ENCODE peak calls at places on chromosomes 4 and X, in four cellular contexts. A is GM12891, S is GM12878, G is K562. W is an unnamed sample.

GRCh38 chr4:150683775-150684350 is 101.9 kb downstream of the MAB21L2 start:
- DNase-seq in A (no peak), S (no peak), G (no peak), W (no peak)

GRCh38 chr4:122826596-122827257 is at the start of gene FGF2:
- DNase-seq in A (peak; percentile 45), S (no peak), G (peak; percentile 76), W (peak; percentile 12)

GRCh38 chrX:9538544-9539045 is 73.7 kb downstream of the TBL1X start:
- DNase-seq in A (no peak), S (no peak), G (no peak), W (no peak)

GRCh38 chrX:56802921-56803848 is 74.1 kb downstream of the NBDY start:
- DNase-seq in A (no peak), S (peak; percentile 77), G (peak; percentile 63), W (no peak)

GRCh38 chr4:48403779-48404178 is 62.5 kb downstream of the SLAIN2 start:
- DNase-seq in A (no peak), S (no peak), G (no peak), W (no peak)

GRCh38 chrX:115410731-115411435 is 121.4 kb downstream of the LUZP4 start:
- DNase-seq in A (no peak), S (no peak), G (no peak), W (no peak)

GRCh38 chr4:154534296-154534695 is 15.9 kb downstream of the PLRG1 start:
- DNase-seq in A (no peak), S (no peak), G (no peak), W (no peak)

GRCh38 chrX:140087865-140088264 is 122.5 kb upstream of the CXorf66 start:
- DNase-seq in A (no peak), S (no peak), G (no peak), W (no peak)

GRCh38 chr4:142528433-142528832 is 317.7 kb downstream of the INPP4B start:
- DNase-seq in A (no peak), S (no peak), G (no peak), W (no peak)

GRCh38 chr4:123661080-123661737 is 264.6 kb downstream of the SPRY1 start:
- DNase-seq in A (no peak), S (no peak), G (no peak), W (no peak)

GRCh38 chr4:1031956-1032795 is 20.8 kb downstream of the FGFRL1 start:
- DNase-seq in A (no peak), S (no peak), G (no peak), W (no peak)

GRCh38 chr4:16704488-16704887 is 194.0 kb downstream of the LDB2 start:
- DNase-seq in A (no peak), S (no peak), G (no peak), W (no peak)

GRCh38 chr4:170259631-170260153 is 169.9 kb upstream of the AADAT start:
- DNase-seq in A (peak; percentile 9), S (peak; percentile 65), G (peak; percentile 76), W (peak; percentile 87)

GRCh38 chrX:103367502-103367901 is 8.8 kb upstream of the BEX3 start:
- DNase-seq in A (no peak), S (no peak), G (no peak), W (no peak)

GRCh38 chr4:56128231-56128630 is 179.5 kb downstream of the CEP135 start:
- DNase-seq in A (no peak), S (no peak), G (no peak), W (no peak)

DNA sequence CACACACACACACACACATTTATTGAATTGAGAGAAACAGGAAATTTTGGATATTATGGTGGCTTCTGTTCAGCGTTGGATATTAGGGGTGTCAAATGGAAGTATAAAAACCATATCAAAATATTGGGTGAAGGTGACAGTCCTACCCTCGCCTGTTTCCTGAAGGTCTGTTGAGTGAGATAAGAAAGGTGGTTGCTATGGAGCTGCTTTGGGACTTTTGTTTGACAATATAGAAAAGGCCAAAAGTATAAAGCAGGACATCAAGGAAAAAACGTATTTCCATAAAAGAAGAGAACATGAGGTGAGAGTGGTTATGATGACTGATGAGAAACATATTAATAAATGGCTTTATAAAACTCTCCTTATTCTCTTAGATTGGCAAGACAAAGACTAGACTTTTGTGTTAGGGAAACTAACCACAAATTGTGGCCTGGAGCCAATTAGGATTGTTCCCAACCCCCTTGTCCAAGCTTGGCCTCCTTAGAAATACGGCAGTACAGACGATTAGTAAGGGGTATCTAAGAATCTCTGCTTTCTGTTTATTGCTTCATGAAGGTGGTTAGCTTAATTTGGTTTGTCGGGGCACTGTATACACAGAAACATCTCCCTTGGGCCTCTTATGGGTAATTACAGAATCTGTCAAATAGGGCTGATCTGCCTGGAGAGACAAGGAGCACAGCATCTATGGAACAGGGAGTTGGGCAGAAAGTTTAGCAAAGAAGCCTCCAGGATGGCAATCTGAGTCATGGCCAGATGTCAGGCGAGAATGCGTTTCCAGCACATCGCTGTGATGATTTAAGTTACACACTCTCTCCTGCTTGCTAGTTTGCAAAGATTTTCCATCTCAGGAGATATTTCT is 198.0 kb downstream of the CBR4 start:
- DNase-seq in A (no peak), S (no peak), G (no peak), W (no peak)
- TF ChIP-seq SPI1 in A (no peak), S (no peak), G (no peak), W (no peak)

GRCh38 chrX:77014655-77015377 is 432.4 kb upstream of the FGF16 start:
- DNase-seq in A (no peak), S (no peak), G (peak; percentile 1), W (no peak)
- TF ChIP-seq SPI1 in A (no peak), S (no peak), G (no peak), W (no peak)

GRCh38 chr4:185514182-185514697 is 21.1 kb downstream of the PDLIM3 start:
- DNase-seq in A (no peak), S (no peak), G (no peak), W (no peak)

GRCh38 chr4:185510803-185511202 is 24.5 kb downstream of the PDLIM3 start:
- DNase-seq in A (no peak), S (no peak), G (no peak), W (no peak)

GRCh38 chr4:185512516-185512915 is 22.8 kb downstream of the PDLIM3 start:
- DNase-seq in A (no peak), S (no peak), G (no peak), W (no peak)

GRCh38 chr4:185515248-185515647 is 20.1 kb downstream of the PDLIM3 start:
- DNase-seq in A (no peak), S (no peak), G (no peak), W (no peak)

GRCh38 chr4:185513489-185514181 is 21.7 kb downstream of the PDLIM3 start:
- DNase-seq in A (no peak), S (peak; percentile 2), G (no peak), W (peak; percentile 57)
- TF ChIP-seq SPI1 in A (no peak), S (no peak), G (no peak), W (no peak)

DNA sequence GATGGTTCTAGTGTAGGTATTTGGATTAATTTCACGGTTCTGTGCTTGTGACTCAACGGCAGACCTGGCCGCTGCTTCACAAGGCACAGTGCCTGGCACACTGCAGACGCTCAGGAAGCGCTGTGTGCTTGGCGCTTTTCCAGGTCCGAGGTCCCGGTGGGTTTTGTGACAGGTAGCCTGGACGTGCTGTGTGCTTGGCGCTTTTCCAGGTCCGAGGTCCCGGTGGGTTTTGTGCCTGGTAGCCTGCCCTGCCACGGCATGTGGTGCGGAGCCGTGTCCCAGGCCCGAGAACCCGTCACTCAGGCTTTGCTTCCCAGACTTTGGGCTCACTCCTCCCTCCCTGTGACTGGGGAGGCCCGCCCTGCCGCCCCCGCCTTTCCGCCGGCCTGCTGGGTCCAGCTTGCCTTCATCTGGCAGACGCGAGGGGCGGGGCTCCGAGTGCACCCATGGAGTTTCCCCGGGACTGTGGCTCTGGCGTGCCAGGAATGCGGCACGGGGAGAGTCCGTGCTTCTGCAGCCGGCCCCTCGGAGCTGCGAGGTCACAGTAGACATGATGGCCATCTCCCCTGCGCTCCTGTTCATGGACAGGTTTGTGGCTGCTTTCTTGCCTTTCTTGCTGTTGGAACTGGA is 44.2 kb downstream of the TBC1D14 start:
- DNase-seq in A (no peak), S (no peak), G (peak; percentile 84), W (no peak)
- TF ChIP-seq SPI1 in A (no peak), S (no peak), G (no peak), W (no peak)

GRCh38 chrX:63186137-63186536 is 165.0 kb downstream of the SPIN4 start:
- DNase-seq in A (no peak), S (no peak), G (no peak), W (no peak)
- TF ChIP-seq SPI1 in A (no peak), S (no peak), G (no peak), W (no peak)

GRCh38 chrX:64843224-64843623 is 133.0 kb downstream of the ZC4H2 start:
- DNase-seq in A (no peak), S (no peak), G (no peak), W (no peak)

DNA sequence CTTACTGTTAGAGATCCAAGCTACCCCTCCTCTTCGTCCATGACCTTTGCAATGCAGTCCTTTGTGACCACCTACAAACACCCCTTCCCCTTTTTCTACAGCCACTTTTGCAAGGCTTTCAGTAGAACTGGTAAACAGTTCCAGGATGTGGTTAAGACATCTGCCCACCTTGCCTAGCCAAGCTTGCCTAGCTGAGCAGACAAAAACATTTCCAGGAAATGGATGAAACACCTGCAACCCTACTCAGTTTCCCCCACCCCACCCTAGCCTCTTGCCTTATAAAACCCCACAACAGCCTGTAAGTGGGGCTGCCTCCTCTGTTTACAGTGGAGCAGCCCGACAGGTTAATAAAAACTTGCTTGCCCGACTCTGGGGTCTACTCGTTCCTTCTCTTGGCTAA is 133.8 kb downstream of the ZC4H2 start:
- DNase-seq in A (no peak), S (no peak), G (no peak), W (no peak)
- TF ChIP-seq SPI1 in A (peak; percentile 12), S (no peak), G (no peak), W (no peak)

GRCh38 chr4:37245391-37245954 is 930 bp downstream of the NWD2 start:
- DNase-seq in A (no peak), S (no peak), G (no peak), W (no peak)

GRCh38 chr4:37243061-37243460 is 1.5 kb upstream of the NWD2 start:
- DNase-seq in A (no peak), S (no peak), G (no peak), W (no peak)

GRCh38 chr4:37241646-37242045 is 2.9 kb upstream of the NWD2 start:
- DNase-seq in A (no peak), S (no peak), G (no peak), W (no peak)

GRCh38 chr4:37244583-37245390 is at the start of gene NWD2:
- DNase-seq in A (peak; percentile 11), S (no peak), G (no peak), W (peak; percentile 12)

GRCh38 chr4:37243722-37244582 is 591 bp upstream of the NWD2 start:
- DNase-seq in A (peak; percentile 9), S (no peak), G (no peak), W (no peak)
- TF ChIP-seq SPI1 in A (no peak), S (no peak), G (no peak), W (no peak)

GRCh38 chr4:37631551-37631950 is 54.6 kb downstream of the RELL1 start:
- DNase-seq in A (no peak), S (no peak), G (no peak), W (no peak)

GRCh38 chr4:37625499-37625898 is 60.7 kb downstream of the RELL1 start:
- DNase-seq in A (no peak), S (no peak), G (no peak), W (no peak)

GRCh38 chr4:37627263-37627662 is 58.9 kb downstream of the RELL1 start:
- DNase-seq in A (no peak), S (no peak), G (no peak), W (no peak)

GRCh38 chr4:37629713-37630112 is 56.5 kb downstream of the RELL1 start:
- DNase-seq in A (no peak), S (no peak), G (no peak), W (no peak)

GRCh38 chr4:37628977-37629609 is 57.1 kb downstream of the RELL1 start:
- DNase-seq in A (no peak), S (no peak), G (peak; percentile 45), W (peak; percentile 24)
- TF ChIP-seq SPI1 in A (no peak), S (no peak), G (no peak), W (no peak)